ENCODE peak calls at places on chromosome 2, in seven cellular contexts. H is A673, S is HFF-Myc, C is fibroblast of villous mesenchyme, P is IMR-90, M is transverse colon, O is prostate gland. N is an unnamed sample.
A peak's percentile ranks its signal among the peaks of the same experiment; 100 is the strongest.

GRCh38 chr2:73981081-73981968 is 3.4 kb upstream of the TET3 start:
- DNase-seq in H (no peak), S (no peak), C (peak; percentile 20), P (no peak), M (peak; percentile 56), O (no peak), N (no peak)

GRCh38 chr2:213214209-213214608 is 62.8 kb upstream of the IKZF2 start:
- DNase-seq in H (no peak), S (no peak), C (no peak), P (no peak), M (no peak), O (no peak), N (no peak)

GRCh38 chr2:39108377-39108776 is 12.5 kb downstream of the SOS1 start:
- DNase-seq in H (no peak), S (no peak), C (no peak), P (no peak), M (no peak), O (no peak), N (no peak)

GRCh38 chr2:94939349-94939748 is 68.1 kb downstream of the TEKT4 start:
- DNase-seq in H (no peak), S (no peak), C (no peak), P (no peak), M (no peak), O (no peak), N (no peak)

GRCh38 chr2:237581751-237582746 is 8.5 kb downstream of the RAB17 start:
- DNase-seq in H (peak; percentile 63), S (no peak), C (peak; percentile 65), P (peak; percentile 71), M (peak; percentile 19), O (peak; percentile 83), N (peak; percentile 67)

GRCh38 chr2:116317111-116317510 is 1497.4 kb upstream of the DDX18 start:
- DNase-seq in H (no peak), S (no peak), C (no peak), P (no peak), M (no peak), O (no peak), N (no peak)

GRCh38 chr2:239244625-239245024 is 156.2 kb downstream of the HDAC4 start:
- DNase-seq in H (no peak), S (no peak), C (no peak), P (no peak), M (no peak), O (no peak), N (no peak)

GRCh38 chr2:71611247-71611646 is 157.9 kb downstream of the DYSF start:
- DNase-seq in H (no peak), S (no peak), C (no peak), P (no peak), M (no peak), O (no peak), N (no peak)

GRCh38 chr2:240436626-240437180 is 1.2 kb downstream of the GPC1 start:
- DNase-seq in H (peak; percentile 35), S (no peak), C (peak; percentile 39), P (peak; percentile 43), M (no peak), O (no peak), N (peak; percentile 17)

GRCh38 chr2:71668326-71669057 is 215.1 kb downstream of the DYSF start:
- DNase-seq in H (no peak), S (no peak), C (no peak), P (no peak), M (no peak), O (peak; percentile 1), N (no peak)

GRCh38 chr2:226410212-226410611 is 389.4 kb downstream of the IRS1 start:
- DNase-seq in H (no peak), S (no peak), C (peak; percentile 24), P (peak; percentile 24), M (no peak), O (no peak), N (peak; percentile 74)

GRCh38 chr2:102387763-102388546 is 32.4 kb downstream of the IL18R1 start:
- DNase-seq in H (no peak), S (no peak), C (no peak), P (no peak), M (no peak), O (no peak), N (no peak)

GRCh38 chr2:17976871-17977746 is 98.6 kb downstream of the KCNS3 start:
- DNase-seq in H (no peak), S (peak; percentile 92), C (peak; percentile 100), P (peak; percentile 100), M (peak; percentile 18), O (no peak), N (peak; percentile 97)

GRCh38 chr2:201680743-201681142 is 17.7 kb downstream of the MPP4 start:
- DNase-seq in H (peak; percentile 50), S (no peak), C (no peak), P (no peak), M (no peak), O (no peak), N (no peak)

GRCh38 chr2:67389286-67389685 is 7.8 kb upstream of the ETAA1 start:
- DNase-seq in H (peak; percentile 48), S (no peak), C (peak; percentile 54), P (peak; percentile 70), M (no peak), O (no peak), N (peak; percentile 85)

GRCh38 chr2:102753563-102754159 is 8.2 kb upstream of the TMEM182 start:
- DNase-seq in H (peak; percentile 75), S (no peak), C (peak; percentile 61), P (peak; percentile 53), M (peak; percentile 13), O (peak; percentile 19), N (peak; percentile 66)

GRCh38 chr2:11365096-11365856 is 20.8 kb upstream of the ROCK2 start:
- DNase-seq in H (peak; percentile 21), S (no peak), C (no peak), P (no peak), M (no peak), O (no peak), N (no peak)

GRCh38 chr2:11368059-11368572 is 23.7 kb upstream of the ROCK2 start:
- DNase-seq in H (no peak), S (no peak), C (peak; percentile 25), P (no peak), M (no peak), O (no peak), N (peak; percentile 63)

GRCh38 chr2:11366326-11366741 is 21.9 kb upstream of the ROCK2 start:
- DNase-seq in H (no peak), S (no peak), C (no peak), P (no peak), M (no peak), O (no peak), N (no peak)

GRCh38 chr2:11364565-11364887 is 20.1 kb upstream of the ROCK2 start:
- DNase-seq in H (no peak), S (no peak), C (no peak), P (no peak), M (no peak), O (no peak), N (no peak)

DNA sequence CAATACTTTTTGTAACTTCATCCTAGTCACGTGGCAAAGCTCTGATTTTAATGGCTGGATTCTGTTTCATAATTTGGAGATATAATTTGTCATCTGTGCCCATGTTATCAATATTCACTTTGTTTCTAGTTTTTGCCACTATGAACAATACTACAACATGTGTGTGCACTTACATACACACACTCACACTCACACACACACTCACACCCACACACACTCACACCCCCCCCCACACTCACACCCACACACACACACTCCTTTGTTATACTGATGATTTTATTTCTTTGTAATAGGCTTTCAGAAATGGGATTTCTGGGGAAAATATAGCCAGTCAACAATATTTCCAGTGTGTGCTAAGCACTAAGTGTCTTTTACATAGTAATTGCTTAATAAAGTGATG is 22.7 kb upstream of the ROCK2 start:
- DNase-seq in H (no peak), S (no peak), C (no peak), P (no peak), M (no peak), O (no peak), N (no peak)
- H3K4me3 ChIP-seq in H (no peak overlapping the region), S (no peak overlapping the region), C (no peak overlapping the region), P (no peak overlapping the region), M (no peak overlapping the region), O (no peak overlapping the region), N (no peak overlapping the region)

DNA sequence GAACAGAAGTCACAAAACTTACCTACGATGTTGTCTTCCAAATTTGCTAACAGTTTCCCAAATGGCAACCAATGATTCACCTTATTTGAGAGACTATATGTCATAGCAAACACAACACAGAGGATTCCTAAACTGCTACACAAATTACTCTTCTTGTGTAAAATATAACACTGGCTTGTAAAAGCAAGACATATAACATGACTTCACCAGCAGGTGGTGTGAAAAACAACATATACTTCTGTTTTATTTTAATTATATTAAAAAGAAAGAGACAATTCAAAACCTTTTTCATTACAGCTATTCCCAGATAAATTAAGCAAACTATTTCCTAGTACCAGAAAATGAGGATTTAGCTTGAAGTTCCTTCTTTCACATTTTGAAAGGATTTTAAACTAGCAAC is 62.2 kb downstream of the SCN3A start:
- DNase-seq in H (peak; percentile 5), S (no peak), C (peak; percentile 1), P (peak; percentile 3), M (no peak), O (no peak), N (peak; percentile 59)
- TF ChIP-seq CTCF in H (peak; percentile 46), S (no peak), C (no peak), P (peak; percentile 35), M (no peak), O (no peak), N (peak; percentile 44)

DNA sequence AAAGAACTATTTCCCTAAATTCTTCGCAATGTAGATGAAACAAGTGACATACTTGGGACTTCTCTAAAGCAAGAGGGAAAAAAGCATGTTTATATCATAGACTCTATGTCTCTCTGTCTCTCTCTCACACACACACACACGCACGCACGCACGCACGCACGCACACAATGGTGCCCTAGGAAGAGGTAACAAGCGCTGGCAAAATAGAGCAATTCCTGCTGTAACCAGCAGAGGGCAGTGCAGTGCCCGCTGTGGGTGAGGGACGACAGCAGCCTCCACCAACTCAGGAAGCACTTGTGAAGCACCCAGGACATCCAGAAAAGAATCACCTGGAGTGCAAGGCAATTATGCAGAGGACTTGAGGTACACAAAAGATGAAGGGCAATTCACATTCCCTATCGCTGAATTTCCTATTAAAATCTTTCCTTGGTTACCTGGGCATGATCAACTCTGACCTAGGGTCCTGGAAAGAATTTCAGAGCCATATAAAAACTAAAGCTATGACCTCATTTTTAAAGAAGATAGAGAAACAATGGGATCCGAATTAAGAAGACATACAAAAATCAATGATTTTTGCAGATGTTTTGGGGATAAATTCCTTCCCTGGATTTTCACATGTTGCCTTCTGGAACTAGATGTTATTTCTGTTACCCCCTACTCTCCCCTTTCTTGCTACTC is 166.4 kb downstream of the PDE11A start:
- DNase-seq in H (peak; percentile 81), S (peak; percentile 42), C (peak; percentile 23), P (peak; percentile 47), M (peak; percentile 65), O (no peak), N (peak; percentile 49)
- H3K4me3 ChIP-seq in H (no peak overlapping the region), S (no peak overlapping the region), C (no peak overlapping the region), P (no peak overlapping the region), M (no peak overlapping the region), O (no peak overlapping the region), N (no peak overlapping the region)

DNA sequence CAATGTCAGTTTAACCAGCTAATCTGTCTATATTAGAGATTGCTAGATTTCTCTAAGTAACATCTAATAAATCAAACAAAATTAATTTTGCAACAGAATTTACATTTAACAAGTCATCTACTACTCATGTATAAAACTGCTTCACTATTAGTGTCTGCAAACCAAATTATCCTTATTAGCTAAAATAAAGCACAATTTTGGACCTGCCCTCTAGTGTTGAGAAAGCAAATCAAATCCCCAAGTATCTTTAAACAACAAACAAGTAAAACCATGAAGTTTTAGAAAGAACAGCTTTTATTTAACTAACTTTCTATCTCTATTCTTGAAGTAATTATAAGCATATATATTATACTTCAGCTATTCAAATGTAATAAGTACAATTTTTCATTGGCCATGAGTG is 113.1 kb upstream of the SP3 start:
- DNase-seq in H (peak; percentile 17), S (no peak), C (peak; percentile 38), P (peak; percentile 12), M (no peak), O (no peak), N (peak; percentile 46)
- TF ChIP-seq CTCF in H (peak; percentile 54), S (peak; percentile 18), C (peak; percentile 54), P (peak; percentile 47), M (peak; percentile 25), O (peak; percentile 27), N (peak; percentile 62)